ENCODE peak calls at places on chromosomes 11 and 22, in five cellular contexts. L is BJ, F is foreskin fibroblast, J is RWPE1, X is AG09309. S is an unnamed sample.
A peak's percentile ranks its signal among the peaks of the same experiment; 100 is the strongest.

GRCh38 chr11:27991731-27992130 is 116.2 kb downstream of the KIF18A start:
- DNase-seq in L (no peak), F (peak; percentile 28), J (no peak), X (no peak), S (no peak)

GRCh38 chr11:15288801-15289342 is 174.1 kb downstream of the INSC start:
- DNase-seq in L (peak; percentile 60), F (no peak), J (no peak), X (no peak), S (no peak)

GRCh38 chr22:19874307-19875060 is 19.8 kb upstream of the GNB1L start:
- DNase-seq in L (no peak), F (no peak), J (peak; percentile 18), X (no peak), S (no peak)

GRCh38 chr11:102453286-102453797 is 777 bp upstream of the TMEM123 start:
- DNase-seq in L (no peak), F (no peak), J (no peak), X (no peak), S (no peak)

GRCh38 chr22:29138556-29138955 is 65.7 kb downstream of the KREMEN1 start:
- DNase-seq in L (no peak), F (no peak), J (no peak), X (no peak), S (no peak)

GRCh38 chr11:120310875-120311274 is 14.2 kb upstream of the TLCD5 start:
- DNase-seq in L (no peak), F (no peak), J (no peak), X (no peak), S (no peak)

GRCh38 chr11:93895106-93895862 is 44.9 kb upstream of the VSTM5 start:
- DNase-seq in L (peak; percentile 53), F (peak; percentile 42), J (peak; percentile 46), X (peak; percentile 85), S (no peak)

GRCh38 chr11:103683581-103683980 is 352.9 kb upstream of the DDI1 start:
- DNase-seq in L (no peak), F (no peak), J (no peak), X (no peak), S (no peak)

GRCh38 chr22:41197808-41198585 is 7.1 kb upstream of the L3MBTL2 start:
- DNase-seq in L (no peak), F (peak; percentile 19), J (no peak), X (no peak), S (no peak)

GRCh38 chr22:49966716-49967332 is 6.3 kb downstream of the PIM3 start:
- DNase-seq in L (no peak), F (peak; percentile 56), J (no peak), X (no peak), S (no peak)

GRCh38 chr22:47593911-47594311 is 831.5 kb downstream of the TBC1D22A start:
- DNase-seq in L (no peak), F (no peak), J (no peak), X (no peak), S (no peak)

GRCh38 chr11:106697058-106697457 is 321.2 kb downstream of the GUCY1A2 start:
- DNase-seq in L (peak; percentile 28), F (peak; percentile 19), J (peak; percentile 30), X (peak; percentile 56), S (no peak)

GRCh38 chr22:37234736-37235711 is 9.0 kb downstream of the RAC2 start:
- DNase-seq in L (no peak), F (no peak), J (no peak), X (no peak), S (no peak)

GRCh38 chr11:19460718-19461405 is 220.1 kb upstream of the E2F8 start:
- DNase-seq in L (no peak), F (no peak), J (no peak), X (no peak), S (no peak)

GRCh38 chr11:69811431-69811830 is 7.8 kb downstream of the FGF3 start:
- DNase-seq in L (no peak), F (no peak), J (no peak), X (no peak), S (no peak)

GRCh38 chr11:91459840-91460239 is 764.8 kb upstream of the FAT3 start:
- DNase-seq in L (no peak), F (no peak), J (no peak), X (no peak), S (no peak)

GRCh38 chr11:134862168-134862567 is 450.1 kb upstream of the B3GAT1 start:
- DNase-seq in L (no peak), F (no peak), J (no peak), X (no peak), S (no peak)

GRCh38 chr11:11374358-11375148 is 21.5 kb upstream of the CSNK2A3 start:
- DNase-seq in L (no peak), F (no peak), J (no peak), X (no peak), S (no peak)

GRCh38 chr22:24563246-24563645 is 7.4 kb downstream of the SNRPD3 start:
- DNase-seq in L (no peak), F (no peak), J (no peak), X (no peak), S (no peak)

GRCh38 chr11:704799-705645 is 1.0 kb upstream of the EPS8L2 start:
- DNase-seq in L (no peak), F (no peak), J (no peak), X (no peak), S (no peak)

GRCh38 chr11:77884829-77885190 is 63.9 kb downstream of the AAMDC start:
- DNase-seq in L (no peak), F (no peak), J (no peak), X (no peak), S (no peak)

GRCh38 chr11:125505518-125505917 is 9.5 kb upstream of the FEZ1 start:
- DNase-seq in L (no peak), F (no peak), J (no peak), X (no peak), S (no peak)

GRCh38 chr22:26894766-26895485 is 237.5 kb downstream of the MIAT start:
- DNase-seq in L (peak; percentile 89), F (peak; percentile 83), J (peak; percentile 85), X (peak; percentile 84), S (no peak)

GRCh38 chr11:102850973-102851745 is 7.8 kb upstream of the MMP3 start:
- DNase-seq in L (peak; percentile 90), F (peak; percentile 83), J (peak; percentile 67), X (peak; percentile 80), S (no peak)

GRCh38 chr11:12245091-12245490 is 132.3 kb upstream of the PARVA start:
- DNase-seq in L (no peak), F (no peak), J (no peak), X (no peak), S (no peak)

DNA sequence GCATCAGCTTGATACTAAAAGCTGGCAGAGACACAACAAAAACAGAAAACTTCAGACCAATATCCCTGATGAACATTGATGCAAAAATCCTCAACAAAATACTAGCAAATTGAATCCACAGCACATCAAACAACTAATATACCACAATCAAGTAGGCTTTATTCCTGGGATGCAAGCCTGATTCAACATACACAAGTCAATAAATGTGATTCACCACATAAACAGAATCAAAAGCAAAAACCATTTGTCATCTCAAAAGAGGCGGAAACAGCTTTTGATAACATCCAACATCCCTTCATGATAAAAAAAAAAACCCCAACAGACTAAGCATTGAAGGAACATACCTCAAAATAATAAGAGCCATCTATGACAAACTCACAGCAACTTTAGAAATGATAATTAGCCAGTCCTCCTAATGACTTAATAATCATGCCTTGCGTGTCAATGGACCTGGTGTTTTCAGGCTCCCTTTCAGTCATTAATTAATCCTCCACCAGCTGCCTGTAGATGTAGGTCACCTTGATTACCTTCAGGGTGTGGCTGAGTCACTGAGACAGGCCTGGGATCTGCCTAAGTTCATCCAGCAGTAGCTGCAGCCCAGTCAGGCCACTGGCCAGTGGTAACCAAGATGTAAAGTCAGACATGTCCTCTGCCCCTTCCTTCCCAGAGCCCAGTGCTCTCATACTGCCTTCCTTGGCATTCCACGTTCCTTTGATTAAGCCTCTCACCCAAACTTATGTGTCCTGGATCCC is 109.8 kb downstream of the EHF start:
- DNase-seq in L (no peak), F (no peak), J (no peak), X (no peak), S (no peak)
- TF ChIP-seq CTCF in L (no peak), F (no peak), J (no peak), X (no peak), S (no peak)

GRCh38 chr22:21629262-21630149 is at the start of gene YDJC:
- DNase-seq in L (peak; percentile 24), F (peak; percentile 87), J (peak; percentile 81), X (peak; percentile 49), S (peak; percentile 84)
- TF ChIP-seq CTCF in L (peak; percentile 68), F (peak; percentile 80), J (peak; percentile 64), X (peak; percentile 60), S (peak; percentile 50)

GRCh38 chr22:45554040-45554406 is 51.3 kb downstream of the FBLN1 start:
- DNase-seq in L (no peak), F (no peak), J (peak; percentile 9), X (no peak), S (no peak)
- TF ChIP-seq CTCF in L (no peak), F (no peak), J (peak; percentile 47), X (no peak), S (no peak)

GRCh38 chr22:31150615-31151014 is 9.4 kb upstream of the RNF185 start:
- DNase-seq in L (no peak), F (no peak), J (no peak), X (no peak), S (no peak)
- TF ChIP-seq CTCF in L (peak; percentile 41), F (peak; percentile 57), J (no peak), X (peak; percentile 45), S (no peak)

GRCh38 chr11:64369440-64370135 is 10.6 kb downstream of the RPS6KA4 start:
- DNase-seq in L (no peak), F (no peak), J (no peak), X (no peak), S (no peak)
- TF ChIP-seq CTCF in L (no peak), F (no peak), J (no peak), X (no peak), S (no peak)

DNA sequence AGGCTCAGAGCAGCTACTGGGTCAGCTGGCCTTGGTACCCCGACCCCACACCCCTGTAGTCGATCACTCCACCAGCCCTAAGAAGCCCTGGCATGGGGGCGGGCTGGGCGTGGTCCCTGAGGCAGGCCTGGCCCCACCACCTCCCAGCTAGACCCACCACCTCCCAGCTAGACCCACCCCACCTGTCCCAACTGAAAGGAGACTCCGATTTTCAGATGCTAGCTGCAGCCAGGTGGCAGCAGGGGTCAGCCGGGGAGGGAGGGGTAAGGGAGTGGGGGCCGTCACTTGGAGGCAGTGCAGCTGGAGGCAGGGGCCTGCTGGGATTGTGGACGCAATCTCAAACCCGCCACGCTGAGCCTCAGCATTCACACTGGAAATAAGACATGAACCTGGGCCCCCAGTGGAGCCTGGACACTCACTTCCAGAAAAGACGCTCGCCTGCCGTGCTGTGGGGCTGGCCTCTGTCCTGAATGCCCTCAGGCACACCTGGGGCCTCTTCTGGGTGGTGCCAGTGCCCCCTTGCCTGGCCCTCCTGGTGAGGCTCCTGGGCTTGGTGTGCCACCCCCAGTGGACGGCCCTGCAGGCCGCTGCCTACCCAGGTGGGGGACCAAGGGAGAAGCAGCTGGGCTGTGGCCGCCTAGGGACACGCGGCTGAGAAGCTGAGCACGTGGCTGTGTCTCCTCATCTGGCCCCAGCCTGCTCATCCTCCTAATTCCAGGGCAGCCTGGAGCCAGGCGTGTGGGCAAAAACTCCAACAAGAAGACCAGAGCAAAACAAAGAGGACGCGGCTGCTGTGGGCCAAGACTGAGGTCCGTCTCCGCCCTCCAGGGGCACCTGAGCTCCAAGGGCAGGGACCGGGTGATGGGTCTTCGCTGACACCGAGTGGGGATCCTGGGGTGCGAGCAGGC is 26.7 kb downstream of the OSBPL5 start:
- DNase-seq in L (no peak), F (no peak), J (no peak), X (no peak), S (no peak)
- TF ChIP-seq CTCF in L (no peak), F (no peak), J (no peak), X (no peak), S (no peak)

S was measured in D721Med.